ENCODE peak calls at places on chromosome X, in ten cellular contexts. K, E, J, L, X, F, S, W, V and M are unnamed samples. For H3K4me1, the result is how much of the 10 kb centered on the place peaks cover.

GRCh38 chrX:53795583-53795982 is 109.1 kb upstream of the HUWE1 start:
- DNase-seq in K (no peak), E (peak), J (no peak), L (no peak), X (no peak), F (no peak), S (no peak), W (no peak), V (no peak), M (no peak)

GRCh38 chrX:151151668-151152267 is 24.6 kb upstream of the GPR50 start:
- DNase-seq in K (peak), E (peak), J (peak), L (peak), X (no peak), F (no peak), S (peak), W (peak), V (peak), M (peak)

GRCh38 chrX:47182106-47182700 is 11.4 kb upstream of the UBA1 start:
- DNase-seq in K (no peak), E (no peak), J (no peak), L (no peak), X (no peak), F (no peak), S (no peak), W (no peak), V (no peak), M (no peak)

GRCh38 chrX:83416273-83416672 is 91.8 kb upstream of the POU3F4 start:
- DNase-seq in K (peak), E (peak), J (peak), L (no peak), X (no peak), F (no peak), S (no peak), W (peak), V (peak), M (peak)

GRCh38 chrX:55908685-55909212 is 191.2 kb downstream of the RRAGB start:
- DNase-seq in K (no peak), E (peak), J (peak), L (peak), X (no peak), F (no peak), S (no peak), W (peak), V (peak), M (peak)

GRCh38 chrX:54012830-54013500 is 31.3 kb downstream of the PHF8 start:
- DNase-seq in K (no peak), E (no peak), J (no peak), L (no peak), X (no peak), F (no peak), S (no peak), W (no peak), V (no peak), M (no peak)

GRCh38 chrX:20217279-20217678 is 49.4 kb downstream of the RPS6KA3 start:
- DNase-seq in K (no peak), E (no peak), J (no peak), L (no peak), X (no peak), F (no peak), S (no peak), W (peak), V (no peak), M (no peak)

GRCh38 chrX:16445166-16445752 is 204.7 kb upstream of the S100G start:
- DNase-seq in K (peak), E (peak), J (peak), L (peak), X (no peak), F (no peak), S (peak), W (peak), V (peak), M (no peak)

GRCh38 chrX:70386240-70386639 is 36.9 kb upstream of the GDPD2 start:
- DNase-seq in K (no peak), E (no peak), J (no peak), L (no peak), X (no peak), F (no peak), S (no peak), W (no peak), V (no peak), M (no peak)

GRCh38 chrX:131072871-131073571 is 14.9 kb downstream of the ARHGAP36 start:
- DNase-seq in K (no peak), E (no peak), J (no peak), L (no peak), X (no peak), F (no peak), S (no peak), W (no peak), V (no peak), M (no peak)
- H3K4me3 ChIP-seq in K (no peak), E (no peak), J (no peak), L (no peak), X (no peak), F (no peak), S (no peak), W (no peak), V (no peak), M (no peak)

DNA sequence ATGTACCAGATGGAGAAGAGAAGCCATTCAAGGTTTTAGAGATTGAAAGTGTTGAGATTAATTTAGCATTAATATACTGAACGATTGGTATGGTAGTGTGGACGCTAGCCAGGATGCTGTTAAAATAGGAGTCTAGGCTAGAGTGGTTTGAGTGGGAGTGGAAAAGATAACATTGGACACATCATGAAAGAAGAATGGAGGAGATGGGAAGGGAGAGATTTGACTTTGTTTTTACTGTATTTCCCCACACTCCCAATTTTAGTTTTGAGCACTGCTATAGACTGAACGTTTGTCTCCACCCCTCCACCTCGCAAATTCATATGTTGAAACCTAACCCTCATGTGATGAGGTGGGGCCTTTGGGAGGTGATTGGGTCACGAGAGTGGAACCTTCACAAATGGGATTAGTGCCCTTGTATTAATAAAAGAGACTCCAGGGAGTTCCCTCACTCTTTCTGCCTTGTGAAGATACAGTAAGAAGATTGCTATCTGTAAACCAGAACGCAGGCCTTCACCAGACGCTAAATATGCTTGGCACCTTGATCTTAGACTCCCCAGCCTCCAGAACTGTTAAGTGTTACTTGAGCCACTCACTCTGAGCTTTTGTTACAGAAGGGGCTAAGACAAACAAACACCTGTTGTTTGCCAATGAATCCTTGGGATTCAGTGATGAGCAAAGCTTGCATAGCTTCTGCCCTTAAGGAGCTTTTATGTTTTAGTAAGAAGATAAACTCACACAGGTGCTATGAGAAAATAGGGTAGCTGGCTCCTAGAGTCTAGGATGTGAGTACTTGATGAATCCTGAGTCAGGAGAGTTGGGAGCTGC is 25.8 kb downstream of the USP9X start:
- DNase-seq in K (no peak), E (peak), J (no peak), L (no peak), X (no peak), F (no peak), S (no peak), W (no peak), V (no peak), M (peak)
- H3K4me1 ChIP-seq in K (half or more), E (under half), J (under half), L (under half), X (under half), F (under half), S (half or more), W (under half), V (under half), M (half or more)

DNA sequence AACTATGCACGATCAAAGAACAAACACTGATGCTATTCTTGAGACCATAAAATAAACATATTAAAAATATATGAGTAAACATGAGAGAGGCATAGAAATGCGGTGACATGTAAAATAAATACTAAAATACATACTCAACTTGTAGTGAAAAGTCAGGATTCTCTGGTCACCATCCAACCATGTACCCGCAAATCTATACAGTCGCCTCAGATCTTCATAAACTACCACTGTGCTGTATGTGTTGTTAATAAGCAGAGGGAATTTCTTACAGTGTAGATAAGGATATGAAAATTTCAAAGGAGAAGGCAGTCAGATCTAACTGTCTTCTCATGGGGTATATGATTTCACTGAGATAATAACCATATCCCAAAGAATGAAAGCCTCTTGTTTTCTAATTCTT is 67.8 kb upstream of the FAM47B start:
- DNase-seq in K (no peak), E (no peak), J (no peak), L (no peak), X (no peak), F (no peak), S (no peak), W (no peak), V (no peak), M (no peak)
- H3K4me3 ChIP-seq in K (no peak), E (no peak), J (no peak), L (no peak), X (no peak), F (no peak), S (no peak), W (no peak), V (no peak), M (no peak)

DNA sequence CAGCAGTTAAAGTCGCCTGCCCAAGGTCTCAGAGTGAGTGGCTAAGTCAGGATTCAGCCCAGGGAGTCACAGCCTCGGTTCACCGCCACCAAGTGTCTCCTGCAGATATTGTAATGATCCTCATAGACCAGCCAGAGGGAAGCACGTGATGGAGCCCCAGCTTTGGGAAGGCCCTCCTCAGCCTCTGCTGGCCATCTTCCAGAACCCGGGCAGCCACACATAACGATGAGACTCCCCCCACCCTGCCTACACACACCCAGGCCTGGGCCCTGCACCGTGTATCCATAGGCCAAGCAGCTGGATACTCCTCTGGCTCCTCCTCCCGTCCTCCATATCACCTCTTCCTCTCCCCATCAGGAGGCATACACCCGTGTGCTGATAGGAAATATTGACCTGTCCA is 19.6 kb upstream of the SASH3 start:
- DNase-seq in K (no peak), E (no peak), J (no peak), L (no peak), X (no peak), F (no peak), S (no peak), W (no peak), V (no peak), M (no peak)
- H3K4me1 ChIP-seq in K (under half), E (under half), J (under half), L (under half), X (under half), F (under half), S (under half), W (under half), V (under half), M (under half)

DNA sequence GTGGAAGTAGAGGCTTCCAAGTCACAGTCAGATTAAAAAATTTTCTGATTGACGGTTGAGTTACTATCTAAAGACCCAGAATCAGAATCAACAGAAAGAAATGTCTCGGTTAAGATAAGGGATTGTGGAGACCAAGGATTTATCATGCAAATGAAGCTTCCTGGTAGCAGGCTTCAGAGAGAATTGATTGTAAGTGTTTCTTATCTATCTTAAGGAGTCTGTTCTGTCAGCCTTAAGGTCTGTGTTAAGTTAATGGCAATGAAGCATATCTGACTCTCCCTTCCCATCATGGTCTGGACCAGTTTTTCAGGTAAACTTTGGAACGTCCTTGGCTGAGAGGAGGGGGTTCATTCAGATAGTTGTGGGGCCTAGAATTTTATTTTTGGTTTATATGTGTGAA is 780.2 kb downstream of the FAM133A start:
- DNase-seq in K (no peak), E (peak), J (no peak), L (no peak), X (no peak), F (no peak), S (no peak), W (no peak), V (no peak), M (no peak)
- H3K4me3 ChIP-seq in K (no peak), E (no peak), J (no peak), L (no peak), X (no peak), F (no peak), S (no peak), W (no peak), V (no peak), M (no peak)

GRCh38 chrX:119688856-119689455 is 4.0 kb downstream of the SEPTIN6 start:
- DNase-seq in K (no peak), E (no peak), J (no peak), L (no peak), X (no peak), F (no peak), S (no peak), W (no peak), V (peak), M (no peak)
- H3K4me1 ChIP-seq in K (half or more), E (under half), J (under half), L (under half), X (under half), F (under half), S (under half), W (under half), V (under half), M (under half)

DNA sequence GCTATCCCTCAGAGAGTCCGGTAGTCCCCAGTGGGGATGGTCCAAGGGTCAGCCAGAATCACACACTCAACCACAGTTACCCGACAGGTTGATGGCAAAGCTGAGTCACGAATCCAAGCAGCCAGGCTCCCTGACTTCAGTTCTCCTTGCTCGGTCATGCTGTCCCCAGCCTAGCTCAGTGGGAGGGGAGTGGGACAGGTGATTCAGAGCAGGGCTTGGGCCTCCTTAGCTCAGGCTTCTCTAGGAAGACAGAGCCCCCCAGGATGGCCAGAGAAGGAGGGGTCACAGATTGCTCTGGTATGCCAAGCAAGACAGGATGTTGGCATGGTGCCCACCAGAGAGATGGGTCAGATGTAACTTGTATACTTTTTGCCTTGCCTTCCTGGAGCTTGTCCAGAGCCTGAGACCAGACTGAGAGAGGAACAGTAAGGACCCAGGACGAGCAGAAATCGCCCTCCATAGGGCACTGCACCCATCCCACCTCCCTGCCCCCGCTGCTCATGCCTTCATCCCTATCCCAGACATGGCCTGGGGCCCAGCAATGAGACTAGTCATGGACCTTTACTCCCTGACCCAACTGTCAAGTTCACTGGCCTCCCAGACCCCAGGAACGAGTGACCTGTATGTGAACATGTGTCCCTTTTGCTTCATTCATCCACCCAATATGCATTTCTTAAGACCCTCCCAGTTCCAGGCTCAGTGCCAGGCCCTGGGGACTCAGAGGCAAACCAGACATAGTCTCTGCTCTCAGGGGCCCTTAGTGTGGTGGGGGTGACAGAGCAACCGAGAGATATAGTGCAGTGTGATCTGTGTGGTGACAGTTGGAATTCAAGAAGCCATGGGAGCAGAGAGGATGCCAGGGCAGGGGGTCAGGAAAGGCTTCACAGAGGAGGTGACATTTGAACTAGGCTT is 66.8 kb downstream of the EFNB1 start:
- DNase-seq in K (no peak), E (peak), J (peak), L (no peak), X (no peak), F (peak), S (peak), W (peak), V (no peak), M (no peak)
- H3K4me3 ChIP-seq in K (no peak), E (no peak), J (no peak), L (no peak), X (peak), F (no peak), S (no peak), W (no peak), V (no peak), M (no peak)